ENCODE peak calls at places on chromosomes 3 and 15, in five cellular contexts. W is putamen, X is nephron progenitor cell, N is SW 1271, H is skeletal muscle cell. C is an unnamed sample.

GRCh38 chr3:136149569-136150136 is 46.5 kb downstream of the MSL2 start:
- DNase-seq in W (no peak), X (no peak), N (no peak), H (no peak), C (peak; percentile 61)

GRCh38 chr3:62665627-62666433 is 209.4 kb downstream of the CADPS start:
- DNase-seq in W (peak; percentile 59), X (peak; percentile 87), N (no peak), H (peak; percentile 24), C (peak; percentile 18)

GRCh38 chr3:130760922-130761321 is 14.3 kb upstream of the PIK3R4 start:
- DNase-seq in W (no peak), X (no peak), N (no peak), H (no peak), C (no peak)

GRCh38 chr3:124834723-124835718 is 52.1 kb downstream of the ITGB5 start:
- DNase-seq in W (no peak), X (peak; percentile 23), N (peak; percentile 23), H (peak; percentile 87), C (peak; percentile 98)

GRCh38 chr15:28876845-28877185 is 9.0 kb upstream of the APBA2 start:
- DNase-seq in W (no peak), X (no peak), N (no peak), H (no peak), C (no peak)

GRCh38 chr3:33141006-33141405 is 27.2 kb downstream of the CRTAP start:
- DNase-seq in W (no peak), X (no peak), N (no peak), H (no peak), C (no peak)

GRCh38 chr3:107124885-107125284 is 252.4 kb upstream of the CCDC54 start:
- DNase-seq in W (no peak), X (no peak), N (no peak), H (peak; percentile 49), C (peak; percentile 83)

GRCh38 chr3:53805463-53806159 is 40.6 kb downstream of the CHDH start:
- DNase-seq in W (no peak), X (no peak), N (no peak), H (no peak), C (no peak)

GRCh38 chr15:90686435-90687218 is 30.5 kb upstream of the BLM start:
- DNase-seq in W (no peak), X (no peak), N (no peak), H (no peak), C (peak; percentile 31)

GRCh38 chr3:113844622-113845222 is 6.1 kb downstream of the GRAMD1C start:
- DNase-seq in W (no peak), X (no peak), N (no peak), H (no peak), C (peak; percentile 40)

GRCh38 chr3:52438579-52439425 is 6.1 kb downstream of the SEMA3G start:
- DNase-seq in W (no peak), X (no peak), N (no peak), H (no peak), C (no peak)

GRCh38 chr3:14145236-14145635 is 20.4 kb downstream of the TMEM43 start:
- DNase-seq in W (no peak), X (no peak), N (no peak), H (no peak), C (peak; percentile 60)

GRCh38 chr3:131733086-131733841 is 230.5 kb upstream of the MRPL3 start:
- DNase-seq in W (peak; percentile 19), X (no peak), N (no peak), H (no peak), C (no peak)

GRCh38 chr3:30393079-30393478 is 213.3 kb upstream of the TGFBR2 start:
- DNase-seq in W (no peak), X (no peak), N (no peak), H (no peak), C (no peak)

GRCh38 chr15:66588537-66588936 is 22.7 kb upstream of the LCTL start:
- DNase-seq in W (no peak), X (no peak), N (no peak), H (no peak), C (no peak)

GRCh38 chr3:124882749-124883148 is 4.4 kb downstream of the ITGB5 start:
- DNase-seq in W (no peak), X (no peak), N (no peak), H (no peak), C (peak; percentile 12)

GRCh38 chr15:39171944-39172368 is 408.9 kb upstream of the THBS1 start:
- DNase-seq in W (peak; percentile 49), X (peak; percentile 20), N (peak; percentile 60), H (peak; percentile 96), C (peak; percentile 99)

GRCh38 chr3:110576962-110577361 is 494.7 kb upstream of the NECTIN3 start:
- DNase-seq in W (no peak), X (no peak), N (peak; percentile 45), H (peak; percentile 88), C (peak; percentile 92)

GRCh38 chr3:81352867-81353266 is 408.6 kb downstream of the GBE1 start:
- DNase-seq in W (no peak), X (no peak), N (no peak), H (no peak), C (peak; percentile 8)

C was measured in IMR-90.